ENCODE peak calls at places on chromosomes 2 and 18, in four cellular contexts. W, P, A and R are unnamed samples.

GRCh38 chr2:182941121-182941713 is 74.8 kb upstream of the FRZB start:
- DNase-seq in W (no peak), A (no peak), P (no peak), R (peak; percentile 36)

GRCh38 chr2:9430316-9431293 is 7.2 kb downstream of the CPSF3 start:
- DNase-seq in W (peak; percentile 30), A (peak; percentile 39), P (no peak), R (peak; percentile 66)

GRCh38 chr2:16185671-16186391 is 245.5 kb downstream of the MYCN start:
- DNase-seq in W (no peak), A (no peak), P (no peak), R (no peak)

GRCh38 chr18:31497711-31498449 is at the start of gene DSG2:
- DNase-seq in W (no peak), A (peak; percentile 31), P (no peak), R (peak; percentile 29)

GRCh38 chr18:46502444-46502843 is 154.6 kb downstream of the LOXHD1 start:
- DNase-seq in A (no peak), P (no peak), W (peak; percentile 3), R (peak; percentile 13)

GRCh38 chr2:241777167-241777685 is 604 bp downstream of the GAL3ST2 start:
- DNase-seq in A (no peak), W (no peak), P (no peak), R (no peak)

GRCh38 chr2:1855150-1855549 is 110.8 kb upstream of the PXDN start:
- DNase-seq in W (no peak), A (peak; percentile 17), P (no peak), R (peak; percentile 64)

GRCh38 chr18:36688020-36688965 is 140.5 kb downstream of the TPGS2 start:
- DNase-seq in A (no peak), W (peak; percentile 78), P (peak; percentile 41), R (peak; percentile 85)

GRCh38 chr2:219073413-219074129 is 12.8 kb upstream of the IHH start:
- DNase-seq in W (peak; percentile 69), P (no peak), A (peak; percentile 25), R (peak; percentile 85)

GRCh38 chr2:205280630-205281225 is 401.6 kb upstream of the NRP2 start:
- DNase-seq in P (no peak), A (no peak), W (no peak), R (no peak)

GRCh38 chr18:12373032-12373770 is 3.8 kb downstream of the AFG3L2 start:
- DNase-seq in P (no peak), W (peak; percentile 73), A (peak; percentile 58), R (peak; percentile 47)

GRCh38 chr2:227871375-227871788 is at the start of gene DAW1:
- DNase-seq in P (no peak), W (peak; percentile 65), A (peak; percentile 54), R (peak; percentile 82)

GRCh38 chr2:176161817-176162626 is 4.9 kb downstream of the HOXD3 start:
- DNase-seq in P (no peak), A (peak; percentile 88), W (peak; percentile 37), R (peak; percentile 8)

GRCh38 chr2:181753686-181754085 is 73.4 kb upstream of the NEUROD1 start:
- DNase-seq in W (no peak), A (no peak), P (no peak), R (no peak)

GRCh38 chr2:156486175-156486574 is 50.0 kb downstream of the GPD2 start:
- DNase-seq in A (peak; percentile 47), P (no peak), W (peak; percentile 8), R (peak; percentile 61)

GRCh38 chr2:130827502-130828251 is 9.0 kb upstream of the ARHGEF4 start:
- DNase-seq in A (peak; percentile 94), P (no peak), W (peak; percentile 41), R (peak; percentile 77)

GRCh38 chr2:216436369-216436768 is 24.1 kb downstream of the SMARCAL1 start:
- DNase-seq in P (no peak), W (no peak), A (peak; percentile 65), R (peak; percentile 14)

GRCh38 chr2:200703132-200703925 is 108.4 kb upstream of the BZW1 start:
- DNase-seq in W (peak; percentile 91), P (no peak), A (peak; percentile 49), R (peak; percentile 91)

GRCh38 chr18:55778731-55779460 is 190.9 kb upstream of the TCF4 start:
- DNase-seq in A (no peak), P (no peak), W (no peak), R (no peak)

GRCh38 chr2:204468689-204469429 is 76.4 kb upstream of the PARD3B start:
- DNase-seq in W (peak; percentile 94), A (peak; percentile 85), P (no peak), R (peak; percentile 81)

GRCh38 chr2:102112692-102113665 is 29.6 kb upstream of the IL1R1 start:
- DNase-seq in W (peak; percentile 48), A (peak; percentile 94), P (no peak), R (peak; percentile 41)

GRCh38 chr2:28765316-28765715 is 13.7 kb downstream of the PPP1CB start:
- DNase-seq in A (peak; percentile 26), W (no peak), P (no peak), R (peak; percentile 26)

GRCh38 chr2:218438601-218439000 is 19.7 kb downstream of the VIL1 start:
- DNase-seq in W (peak; percentile 5), P (no peak), A (no peak), R (peak; percentile 45)

GRCh38 chr2:144131042-144131441 is 388.9 kb downstream of the ZEB2 start:
- DNase-seq in W (peak; percentile 13), A (peak; percentile 35), P (no peak), R (peak; percentile 53)

GRCh38 chr2:234307322-234307961 is 189.4 kb downstream of the ARL4C start:
- DNase-seq in W (no peak), A (no peak), P (no peak), R (no peak)

GRCh38 chr2:239700946-239701345 is 300.1 kb upstream of the HDAC4 start:
- DNase-seq in P (no peak), A (no peak), W (no peak), R (no peak)

GRCh38 chr2:8457620-8458255 is 224.1 kb upstream of the ID2 start:
- DNase-seq in P (no peak), A (no peak), W (no peak), R (no peak)

GRCh38 chr2:189628817-189629552 is 32.3 kb upstream of the ASNSD1 start:
- DNase-seq in W (no peak), A (no peak), P (no peak), R (peak; percentile 71)

GRCh38 chr2:26591619-26592505 is 49.3 kb downstream of the CIB4 start:
- DNase-seq in W (no peak), A (no peak), P (no peak), R (no peak)

GRCh38 chr18:13610517-13610916 is 115.8 kb downstream of the FAM210A start:
- DNase-seq in A (no peak), P (no peak), W (no peak), R (no peak)

GRCh38 chr2:174438146-174438886 is 42.8 kb downstream of the SCRN3 start:
- DNase-seq in P (no peak), W (no peak), A (no peak), R (no peak)

GRCh38 chr2:190986221-190986953 is 27.6 kb downstream of the STAT1 start:
- DNase-seq in A (no peak), P (no peak), W (no peak), R (no peak)

GRCh38 chr2:41854227-41854626 is 193.6 kb upstream of the PKDCC start:
- DNase-seq in A (peak; percentile 17), W (no peak), P (no peak), R (no peak)

GRCh38 chr2:230861564-230862255 is 3.0 kb upstream of the ITM2C start:
- DNase-seq in W (no peak), A (no peak), P (no peak), R (no peak)

GRCh38 chr18:76621184-76621583 is 126.1 kb upstream of the ZNF516 start:
- DNase-seq in A (peak; percentile 18), W (peak; percentile 52), P (no peak), R (peak; percentile 43)

GRCh38 chr2:134306521-134306920 is 52.6 kb downstream of the MGAT5 start:
- DNase-seq in P (no peak), A (no peak), W (no peak), R (no peak)

GRCh38 chr2:240601061-240601830 is 14.7 kb downstream of the CAPN10 start:
- DNase-seq in W (no peak), A (no peak), P (no peak), R (no peak)

GRCh38 chr18:10526211-10526949 is 553 bp downstream of the NAPG start:
- DNase-seq in P (peak; percentile 41), W (no peak), A (peak; percentile 31), R (peak; percentile 54)
- TF ChIP-seq CTCF in P (no peak), W (no peak), A (no peak), R (no peak)

DNA sequence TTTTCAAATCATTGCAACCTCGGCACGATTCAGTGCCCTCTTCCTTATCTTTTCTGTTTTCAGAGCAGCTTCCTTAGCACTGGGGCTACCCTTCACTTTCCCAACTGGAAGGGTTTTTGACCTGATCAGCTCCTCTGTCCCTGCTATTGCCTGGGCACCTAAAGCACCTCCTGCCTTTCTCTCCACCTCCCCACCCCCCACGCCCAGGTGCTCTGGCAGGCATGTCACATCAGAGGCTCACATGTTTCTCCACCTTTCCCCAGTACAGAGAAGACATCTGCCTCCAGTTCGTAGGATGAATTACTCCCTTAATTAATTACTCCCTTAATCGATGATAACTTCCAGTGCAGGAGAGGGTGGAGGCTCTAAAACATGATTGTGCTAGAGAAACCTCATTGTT is 88.7 kb upstream of the LCLAT1 start:
- DNase-seq in A (no peak), W (no peak), P (no peak), R (no peak)
- TF ChIP-seq CTCF in A (no peak), W (no peak), P (no peak), R (no peak)

GRCh38 chr2:122338000-122338399 is 582.5 kb downstream of the TSN start:
- DNase-seq in A (no peak), W (no peak), P (no peak), R (no peak)
- TF ChIP-seq CTCF in A (no peak), W (no peak), P (no peak), R (no peak)

DNA sequence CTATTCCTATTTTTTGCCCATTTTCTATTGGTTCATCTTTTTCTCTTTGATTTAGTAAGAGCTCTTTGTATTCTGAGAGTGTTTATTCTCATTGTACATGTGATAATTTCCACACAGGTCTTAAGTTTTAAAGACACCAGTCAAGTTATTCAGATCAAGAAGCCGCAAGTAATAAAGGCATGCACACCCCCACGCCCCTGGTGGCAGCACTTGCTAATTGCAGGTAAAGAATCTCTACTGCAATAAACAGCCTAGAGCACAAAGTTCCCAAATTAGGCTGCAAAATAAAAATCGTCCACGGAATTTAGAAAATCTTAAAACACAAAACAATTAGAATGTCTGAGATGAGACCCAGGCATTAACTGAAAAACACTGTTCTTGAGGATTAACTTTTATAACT is 45.2 kb downstream of the ST3GAL5 start:
- DNase-seq in A (no peak), W (no peak), P (no peak), R (peak; percentile 17)
- TF ChIP-seq CTCF in A (peak; percentile 37), W (peak; percentile 51), P (peak; percentile 43), R (peak; percentile 66)

GRCh38 chr2:45610281-45611019 is 617 bp downstream of the SRBD1 start:
- DNase-seq in W (peak; percentile 72), A (peak; percentile 49), P (peak; percentile 40), R (peak; percentile 73)
- TF ChIP-seq CTCF in W (peak; percentile 48), A (peak; percentile 24), P (no peak), R (peak; percentile 63)

GRCh38 chr2:45879406-45879805 is 227.9 kb downstream of the PRKCE start:
- DNase-seq in W (no peak), A (no peak), P (no peak), R (no peak)
- TF ChIP-seq CTCF in W (no peak), A (no peak), P (no peak), R (no peak)

GRCh38 chr2:232537079-232537478 is 2.4 kb upstream of the CHRNG start:
- DNase-seq in W (no peak), P (no peak), A (no peak), R (no peak)
- TF ChIP-seq CTCF in W (peak; percentile 13), P (no peak), A (no peak), R (peak; percentile 55)